ENCODE peak calls at places on chromosomes 6 and 20, in five cellular contexts. L, S, A, P and J are unnamed samples.

GRCh38 chr20:63767456-63767855 is 27.9 kb downstream of the SLC2A4RG start:
- DNase-seq in L (no peak), P (no peak), A (no peak), S (no peak), J (no peak)

GRCh38 chr6:119176445-119176844 is 98.0 kb upstream of the FAM184A start:
- DNase-seq in A (no peak), L (no peak), S (no peak), P (no peak), J (no peak)

GRCh38 chr6:44511126-44511525 is 123.6 kb downstream of the CDC5L start:
- DNase-seq in P (no peak), A (no peak), S (no peak), L (no peak), J (no peak)

GRCh38 chr6:311679-312220 is 19.5 kb downstream of the DUSP22 start:
- DNase-seq in A (no peak), L (no peak), P (peak), S (no peak), J (no peak)

GRCh38 chr20:44030394-44030793 is 115.7 kb downstream of the TOX2 start:
- DNase-seq in A (no peak), L (no peak), S (no peak), P (no peak), J (no peak)

GRCh38 chr6:134195164-134195906 is 122.6 kb downstream of the SGK1 start:
- DNase-seq in L (peak), S (no peak), A (no peak), P (peak), J (no peak)

GRCh38 chr6:131789219-131789618 is 18.6 kb upstream of the ENPP1 start:
- DNase-seq in S (no peak), L (peak), P (no peak), A (no peak), J (no peak)

GRCh38 chr6:88914885-88915598 is 48.4 kb downstream of the RNGTT start:
- DNase-seq in A (no peak), S (no peak), L (no peak), P (no peak), J (no peak)

GRCh38 chr20:62671765-62672164 is 29.5 kb downstream of the SLCO4A1 start:
- DNase-seq in P (no peak), S (no peak), A (no peak), L (no peak), J (no peak)

GRCh38 chr6:88359530-88360202 is 193.5 kb upstream of the CNR1 start:
- DNase-seq in S (no peak), L (no peak), A (no peak), P (no peak), J (no peak)

GRCh38 chr6:41713650-41714291 is 21.6 kb downstream of the TFEB start:
- DNase-seq in P (no peak), A (no peak), L (no peak), S (peak), J (peak)

GRCh38 chr20:44644384-44645131 is 6.9 kb downstream of the ADA start:
- DNase-seq in P (no peak), A (no peak), S (no peak), L (no peak), J (peak)

GRCh38 chr6:3245216-3245615 is 13.5 kb upstream of the PSMG4 start:
- DNase-seq in A (no peak), L (no peak), P (no peak), S (no peak), J (no peak)

GRCh38 chr6:6319947-6320811 is at the start of gene F13A1:
- DNase-seq in S (no peak), L (no peak), P (no peak), A (no peak), J (no peak)

GRCh38 chr6:161225677-161226004 is 48.2 kb downstream of the AGPAT4 start:
- DNase-seq in A (no peak), P (no peak), S (no peak), L (no peak), J (no peak)

GRCh38 chr6:15574497-15574896 is 88.3 kb downstream of the DTNBP1 start:
- DNase-seq in L (no peak), A (no peak), P (no peak), S (no peak), J (no peak)

GRCh38 chr6:149482542-149483261 is 2.1 kb downstream of the ZC3H12D start:
- DNase-seq in P (no peak), A (no peak), S (no peak), L (no peak), J (no peak)

GRCh38 chr6:161169690-161170089 is 104.2 kb downstream of the AGPAT4 start:
- DNase-seq in A (peak), S (no peak), P (peak), L (peak), J (no peak)

GRCh38 chr20:42118001-42118400 is 499.8 kb upstream of the CHD6 start:
- DNase-seq in S (no peak), A (no peak), P (no peak), L (no peak), J (no peak)

GRCh38 chr6:6519028-6519427 is 69.5 kb upstream of the LY86 start:
- DNase-seq in P (peak), S (no peak), A (no peak), L (no peak), J (no peak)

GRCh38 chr20:24731312-24731711 is 217.8 kb upstream of the CST7 start:
- DNase-seq in S (no peak), P (no peak), L (no peak), A (no peak), J (no peak)

GRCh38 chr6:163415176-163415619 is 680 bp downstream of the QKI start:
- DNase-seq in A (peak), P (peak), S (no peak), L (no peak), J (no peak)

GRCh38 chr6:25136879-25137278 is 142.3 kb upstream of the CARMIL1 start:
- DNase-seq in P (no peak), L (no peak), S (no peak), A (no peak), J (no peak)

GRCh38 chr6:158646023-158646888 is 1.7 kb upstream of the DYNLT1 start:
- DNase-seq in A (no peak), P (no peak), L (no peak), S (no peak), J (no peak)

GRCh38 chr20:48149887-48150286 is 364.6 kb upstream of the SULF2 start:
- DNase-seq in P (no peak), S (no peak), L (no peak), A (no peak), J (no peak)

GRCh38 chr20:840858-841567 is 7.5 kb downstream of the FAM110A start:
- DNase-seq in P (no peak), A (no peak), L (no peak), S (peak), J (no peak)

GRCh38 chr6:139060332-139060731 is 31.8 kb downstream of the ABRACL start:
- DNase-seq in S (no peak), P (no peak), A (no peak), L (peak), J (no peak)

GRCh38 chr20:61420056-61420455 is 168.0 kb downstream of the CDH4 start:
- DNase-seq in S (no peak), A (no peak), P (no peak), L (no peak), J (no peak)

GRCh38 chr6:12490376-12490903 is 200.3 kb downstream of the EDN1 start:
- DNase-seq in L (no peak), A (no peak), S (no peak), P (no peak), J (no peak)

GRCh38 chr6:36545767-36546663 is 1.3 kb downstream of the STK38 start:
- DNase-seq in P (peak), L (peak), A (peak), S (no peak), J (no peak)

GRCh38 chr6:51495016-51495805 is 592.2 kb downstream of the PKHD1 start:
- DNase-seq in L (no peak), S (no peak), P (no peak), A (no peak), J (no peak)

GRCh38 chr6:51490101-51490500 is 597.3 kb downstream of the PKHD1 start:
- DNase-seq in A (no peak), L (no peak), S (no peak), P (no peak), J (no peak)

GRCh38 chr6:51489133-51489532 is 598.3 kb downstream of the PKHD1 start:
- DNase-seq in S (no peak), P (no peak), L (no peak), A (no peak), J (no peak)

GRCh38 chr6:51495806-51496380 is 591.5 kb downstream of the PKHD1 start:
- DNase-seq in P (no peak), S (no peak), A (no peak), L (no peak), J (no peak)

GRCh38 chr6:51494342-51494741 is 593.1 kb downstream of the PKHD1 start:
- DNase-seq in A (no peak), L (no peak), P (no peak), S (no peak), J (no peak)
- TF ChIP-seq RCOR1 in A (no peak), L (no peak), P (no peak), S (no peak), J (no peak)

DNA sequence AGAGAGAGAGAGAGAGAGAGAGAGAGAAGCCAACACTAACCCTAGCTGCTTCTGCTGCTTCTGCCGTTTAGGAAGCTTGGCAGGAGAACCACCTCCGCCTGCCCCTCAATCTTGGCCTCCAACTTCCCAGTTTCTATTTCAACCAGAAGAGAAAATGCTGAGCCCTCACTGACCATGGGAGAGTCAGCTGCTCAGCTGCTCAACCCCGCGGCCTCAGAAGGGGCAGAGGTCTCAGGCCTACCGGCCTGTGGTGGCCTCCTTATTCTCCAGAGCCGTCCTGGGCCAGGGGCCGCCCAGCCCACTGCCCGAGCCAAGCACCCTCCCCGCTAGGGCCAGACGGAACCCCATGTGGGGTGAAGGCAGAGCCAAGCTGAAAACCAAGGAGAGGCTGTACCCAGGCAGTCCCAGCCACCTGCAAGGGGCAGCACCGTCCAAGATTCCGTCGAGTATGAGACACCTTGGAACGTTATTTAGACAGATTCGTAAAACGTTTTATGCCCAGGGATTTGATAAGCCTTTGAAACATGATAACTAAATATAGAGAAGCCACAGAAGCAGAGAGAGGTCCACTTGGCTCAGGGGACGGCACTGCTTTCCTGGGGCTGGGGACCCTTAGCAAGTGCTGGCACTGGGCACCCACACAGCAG is 116.6 kb downstream of the DLL1 start:
- DNase-seq in A (peak), L (no peak), P (no peak), S (no peak), J (no peak)
- TF ChIP-seq RCOR1 in A (no peak), L (no peak), P (no peak), S (no peak), J (no peak)

GRCh38 chr20:2379511-2380229 is 1.0 kb upstream of the TGM6 start:
- DNase-seq in A (no peak), S (no peak), P (no peak), L (no peak), J (no peak)

GRCh38 chr20:2380601-2381000 is at the start of gene TGM6:
- DNase-seq in A (no peak), S (no peak), P (no peak), L (no peak), J (no peak)

GRCh38 chr20:2381303-2381702 is 602 bp downstream of the TGM6 start:
- DNase-seq in P (no peak), A (no peak), L (no peak), S (no peak), J (no peak)

GRCh38 chr20:2382833-2383232 is 2.1 kb downstream of the TGM6 start:
- DNase-seq in L (no peak), P (no peak), A (no peak), S (no peak), J (no peak)

DNA sequence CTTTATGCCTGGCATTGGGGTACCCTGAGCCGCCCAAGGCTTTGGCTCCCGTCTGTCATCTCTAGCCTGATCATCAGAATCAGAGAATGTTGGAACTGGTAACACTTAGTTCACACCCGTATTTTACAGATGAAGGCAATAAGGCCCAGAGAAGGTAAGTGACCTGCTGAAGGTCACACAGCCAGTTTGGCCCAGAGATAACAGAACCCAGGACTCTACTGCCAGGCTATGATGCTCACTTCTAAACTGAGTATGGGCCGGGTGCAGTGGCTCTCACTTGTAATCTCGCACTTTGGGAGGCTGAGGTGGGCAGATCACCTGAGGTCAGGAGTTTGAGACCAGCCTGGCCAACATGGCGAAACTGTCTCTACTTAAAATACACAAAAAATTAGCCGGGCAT is 1.8 kb upstream of the TGM6 start:
- DNase-seq in P (no peak), A (no peak), L (no peak), S (no peak), J (no peak)
- TF ChIP-seq RCOR1 in P (no peak), A (no peak), L (no peak), S (no peak), J (no peak)

GRCh38 chr20:59082077-59082740 is 39.6 kb upstream of the PRELID3B start:
- DNase-seq in S (no peak), L (peak), A (no peak), P (peak), J (no peak)
- TF ChIP-seq RCOR1 in S (no peak), L (no peak), A (no peak), P (no peak), J (no peak)

DNA sequence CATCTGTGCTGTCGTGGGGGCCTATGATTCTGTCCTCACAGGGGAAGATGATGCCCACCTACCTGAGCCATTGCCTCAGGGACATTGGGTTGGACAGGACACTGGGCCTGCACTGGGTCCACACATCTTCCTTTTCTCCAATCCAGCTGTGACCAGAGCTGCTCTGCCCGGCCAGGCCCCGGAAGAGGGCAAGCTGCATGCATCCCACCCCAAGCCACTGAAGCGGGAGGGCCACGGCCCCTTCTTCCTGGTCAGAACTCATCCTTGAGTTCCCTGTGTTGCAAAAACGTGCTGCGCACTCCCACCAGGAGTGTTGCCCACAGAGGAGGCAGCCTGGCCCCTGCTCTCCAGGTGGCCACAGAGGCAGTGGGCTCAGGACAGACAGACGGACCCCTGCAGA is 38.2 kb downstream of the SPDEF start:
- DNase-seq in A (peak), L (no peak), P (no peak), S (no peak), J (no peak)
- TF ChIP-seq RCOR1 in A (no peak), L (no peak), P (no peak), S (no peak), J (no peak)

GRCh38 chr20:17537959-17538358 is 6.8 kb upstream of the BFSP1 start:
- DNase-seq in L (no peak), P (no peak), A (no peak), S (no peak), J (no peak)

GRCh38 chr20:17541596-17541995 is 10.4 kb upstream of the BFSP1 start:
- DNase-seq in L (no peak), S (no peak), A (no peak), P (no peak), J (no peak)

GRCh38 chr20:17536944-17537444 is 5.8 kb upstream of the BFSP1 start:
- DNase-seq in A (peak), L (peak), P (peak), S (peak), J (no peak)

GRCh38 chr20:17541996-17542395 is 10.8 kb upstream of the BFSP1 start:
- DNase-seq in S (no peak), P (no peak), L (peak), A (no peak), J (no peak)

GRCh38 chr20:17538517-17539170 is 7.5 kb upstream of the BFSP1 start:
- DNase-seq in A (no peak), L (no peak), S (peak), P (no peak), J (peak)
- TF ChIP-seq RCOR1 in A (no peak), L (no peak), S (no peak), P (no peak), J (no peak)

DNA sequence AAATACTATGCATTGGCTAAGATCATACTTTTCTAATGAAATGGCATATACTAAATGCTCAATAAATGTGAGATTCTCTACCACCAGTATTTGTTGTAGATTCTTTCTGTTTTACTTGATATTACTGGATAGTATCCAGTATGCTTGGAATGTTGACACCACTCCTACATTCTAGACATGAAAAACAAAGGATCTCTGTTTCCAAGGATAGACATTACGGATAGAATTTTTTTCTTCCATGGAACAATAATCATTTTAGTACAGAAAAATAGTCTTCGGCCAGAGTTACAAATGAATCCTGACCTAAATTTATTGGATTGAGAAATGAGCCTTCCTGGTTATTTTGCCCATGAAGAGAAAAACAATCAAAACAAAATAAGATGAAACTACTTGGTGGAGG is 258.2 kb upstream of the NT5E start:
- DNase-seq in S (no peak), A (no peak), L (peak), P (no peak), J (no peak)
- TF ChIP-seq RCOR1 in S (no peak), A (no peak), L (no peak), P (no peak), J (no peak)